ENCODE peak calls at places on chromosomes 4 and X, in ten cellular contexts. O, W, L, U, I, G, Z, K, R and S are unnamed samples.

GRCh38 chr4:54232151-54232688 is 3.1 kb downstream of the PDGFRA start:
- DNase-seq in O (no peak), W (no peak), L (no peak), U (no peak), I (peak), G (peak), Z (no peak), K (no peak), R (no peak), S (no peak)

GRCh38 chrX:141936080-141936479 is 32.4 kb downstream of the MAGEC1 start:
- DNase-seq in O (no peak), W (no peak), L (no peak), U (no peak), I (peak), G (peak), Z (no peak), K (no peak), R (no peak), S (no peak)

GRCh38 chr4:143514432-143514831 is 930 bp downstream of the SMARCA5 start:
- DNase-seq in O (peak), W (peak), L (no peak), U (peak), I (peak), G (peak), Z (peak), K (no peak), R (peak), S (peak)

GRCh38 chr4:17511041-17511949 is 595 bp downstream of the QDPR start:
- DNase-seq in O (peak), W (peak), L (peak), U (peak), I (peak), G (peak), Z (peak), K (no peak), R (peak), S (peak)

GRCh38 chrX:119647552-119648420 is 41.6 kb upstream of the NKRF start:
- DNase-seq in O (no peak), W (no peak), L (no peak), U (peak), I (no peak), G (no peak), Z (no peak), K (peak), R (no peak), S (no peak)

GRCh38 chr4:154642361-154642760 is 29.9 kb upstream of the FGG start:
- DNase-seq in O (no peak), W (no peak), L (no peak), U (no peak), I (no peak), G (no peak), Z (no peak), K (no peak), R (no peak), S (no peak)

GRCh38 chr4:78776031-78776728 is at the start of gene BMP2K:
- DNase-seq in O (peak), W (peak), L (peak), U (peak), I (peak), G (peak), Z (peak), K (no peak), R (peak), S (peak)

GRCh38 chr4:123748806-123749205 is 352.2 kb downstream of the SPRY1 start:
- DNase-seq in O (no peak), W (no peak), L (no peak), U (no peak), I (no peak), G (peak), Z (no peak), K (no peak), R (no peak), S (no peak)

GRCh38 chr4:38387348-38387747 is 276.7 kb upstream of the KLF3 start:
- DNase-seq in O (peak), W (peak), L (no peak), U (no peak), I (peak), G (peak), Z (peak), K (no peak), R (peak), S (peak)

GRCh38 chrX:132594129-132594528 is 105.3 kb upstream of the MBNL3 start:
- DNase-seq in O (no peak), W (no peak), L (no peak), U (no peak), I (no peak), G (peak), Z (no peak), K (no peak), R (no peak), S (no peak)

GRCh38 chrX:130174051-130174704 is 2.4 kb downstream of the RAB33A start:
- DNase-seq in O (no peak), W (peak), L (no peak), U (no peak), I (peak), G (peak), Z (peak), K (no peak), R (no peak), S (no peak)

GRCh38 chr4:22485751-22486150 is 30.1 kb downstream of the ADGRA3 start:
- DNase-seq in O (no peak), W (no peak), L (no peak), U (no peak), I (peak), G (peak), Z (peak), K (no peak), R (no peak), S (no peak)

GRCh38 chr4:39349326-39349725 is 16.8 kb downstream of the RFC1 start:
- DNase-seq in O (no peak), W (no peak), L (no peak), U (no peak), I (no peak), G (no peak), Z (no peak), K (no peak), R (no peak), S (no peak)

GRCh38 chrX:153988493-153988892 is 15.9 kb downstream of the TMEM187 start:
- DNase-seq in O (no peak), W (no peak), L (no peak), U (no peak), I (no peak), G (no peak), Z (no peak), K (no peak), R (no peak), S (no peak)

GRCh38 chr4:77880784-77881183 is 18.2 kb downstream of the MRPL1 start:
- DNase-seq in O (no peak), W (no peak), L (no peak), U (peak), I (no peak), G (no peak), Z (no peak), K (no peak), R (no peak), S (no peak)

GRCh38 chrX:31287861-31288260 is 216.0 kb upstream of the FTHL17 start:
- DNase-seq in O (no peak), W (no peak), L (no peak), U (no peak), I (peak), G (no peak), Z (no peak), K (no peak), R (no peak), S (no peak)

GRCh38 chrX:153464116-153464515 is 6.3 kb downstream of the HAUS7 start:
- DNase-seq in O (no peak), W (no peak), L (no peak), U (no peak), I (no peak), G (no peak), Z (no peak), K (no peak), R (no peak), S (no peak)

GRCh38 chr4:2817701-2818350 is 24.9 kb downstream of the SH3BP2 start:
- DNase-seq in O (no peak), W (no peak), L (no peak), U (no peak), I (no peak), G (no peak), Z (no peak), K (no peak), R (no peak), S (peak)

GRCh38 chr4:107304699-107305286 is 268.7 kb upstream of the DKK2 start:
- DNase-seq in O (no peak), W (no peak), L (no peak), U (no peak), I (no peak), G (no peak), Z (no peak), K (no peak), R (no peak), S (no peak)

GRCh38 chr4:164824581-164824980 is 52.4 kb upstream of the APELA start:
- DNase-seq in O (no peak), W (no peak), L (no peak), U (no peak), I (no peak), G (no peak), Z (no peak), K (no peak), R (no peak), S (no peak)

GRCh38 chrX:134452591-134452990 is 7.4 kb upstream of the HPRT1 start:
- DNase-seq in O (no peak), W (no peak), L (no peak), U (no peak), I (no peak), G (no peak), Z (no peak), K (no peak), R (no peak), S (peak)
- H3K4me3 ChIP-seq in O (no peak), W (no peak), L (no peak), U (no peak), I (no peak), G (no peak), Z (no peak), K (no peak), R (no peak), S (no peak)

GRCh38 chrX:103629295-103630170 is 758 bp downstream of the TCEAL1 start:
- DNase-seq in O (peak), W (peak), L (no peak), U (peak), I (peak), G (peak), Z (peak), K (no peak), R (peak), S (peak)
- TF ChIP-seq CTCF in O (peak), W (no peak), L (no peak), U (no peak), I (peak), G (peak), Z (peak), K (peak), R (no peak), S (peak)

DNA sequence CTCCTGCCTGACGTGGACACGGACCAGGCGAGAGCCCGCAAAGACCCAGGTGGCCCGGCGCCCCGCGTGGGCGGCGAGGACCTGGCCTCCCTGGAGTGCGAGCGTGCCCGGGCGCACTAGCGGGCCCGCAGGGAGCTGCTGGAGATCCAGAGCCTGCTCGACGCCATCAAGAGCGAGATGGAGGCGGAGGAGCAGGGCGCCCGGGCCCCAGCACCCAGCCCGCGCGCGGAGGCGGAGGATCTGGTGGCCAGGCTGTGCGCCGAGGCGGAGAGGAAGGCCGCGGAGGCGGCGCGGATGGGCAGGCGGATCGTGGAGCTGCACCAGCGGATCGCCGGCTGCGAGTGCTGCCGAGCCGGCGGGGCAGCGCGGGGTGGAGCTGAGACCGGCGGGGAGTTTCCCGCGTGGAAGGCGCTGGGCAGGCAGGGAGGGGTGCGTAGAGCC is 18.2 kb downstream of the MRFAP1 start:
- DNase-seq in O (no peak), W (no peak), L (no peak), U (peak), I (peak), G (peak), Z (peak), K (no peak), R (no peak), S (no peak)
- H3K4me3 ChIP-seq in O (peak), W (no peak), L (peak), U (peak), I (peak), G (peak), Z (peak), K (peak), R (peak), S (peak)

GRCh38 chr4:100935090-100935489 is 412.2 kb downstream of the PPP3CA start:
- DNase-seq in O (no peak), W (no peak), L (no peak), U (peak), I (peak), G (peak), Z (peak), K (no peak), R (no peak), S (no peak)
- TF ChIP-seq CTCF in O (no peak), W (no peak), L (peak), U (peak), I (peak), G (peak), Z (peak), K (peak), R (no peak), S (no peak)

DNA sequence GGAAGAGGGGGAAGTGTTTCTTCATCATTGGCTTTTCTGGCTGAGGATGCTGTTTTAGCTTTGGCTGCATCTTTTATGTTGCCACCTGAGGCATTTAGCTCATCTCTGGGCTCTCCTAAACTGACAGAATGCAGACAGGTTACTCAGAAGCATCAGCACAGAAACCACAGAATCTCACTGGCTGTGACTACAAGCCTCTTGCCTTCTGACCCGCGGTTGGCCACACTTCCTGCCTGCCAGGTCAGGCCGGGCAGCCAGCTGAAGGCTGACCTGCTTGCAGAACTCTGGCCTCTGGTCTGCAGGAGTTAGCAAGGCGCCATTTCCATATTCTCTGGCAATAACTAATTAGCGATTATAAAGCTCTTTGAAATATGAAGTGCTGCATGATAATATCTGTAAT is 366.5 kb downstream of the MID1IP1 start:
- DNase-seq in O (no peak), W (no peak), L (no peak), U (peak), I (no peak), G (no peak), Z (no peak), K (no peak), R (no peak), S (no peak)
- H3K4me3 ChIP-seq in O (no peak), W (no peak), L (no peak), U (no peak), I (no peak), G (no peak), Z (no peak), K (no peak), R (no peak), S (no peak)